ENCODE peak calls at places on chromosomes 16 and 17, in ten cellular contexts. U, Q, Y, I, P, M, W, K, R and H are unnamed samples.

GRCh38 chr17:40323731-40324650 is 15.0 kb downstream of the RARA start:
- DNase-seq in U (peak; percentile 68), Q (no peak), Y (no peak), I (peak; percentile 81), P (peak; percentile 28), M (no peak), W (peak; percentile 47), K (no peak), R (peak; percentile 44), H (peak; percentile 55)

GRCh38 chr16:70691223-70692129 is 5.6 kb upstream of the MTSS2 start:
- DNase-seq in U (no peak), Q (no peak), Y (no peak), I (peak; percentile 76), P (no peak), M (peak; percentile 67), W (peak; percentile 58), K (peak; percentile 96), R (no peak), H (no peak)

GRCh38 chr17:29570521-29570920 is 2.0 kb downstream of the TP53I13 start:
- DNase-seq in U (no peak), Q (peak; percentile 33), Y (no peak), I (no peak), P (peak; percentile 10), M (no peak), W (peak; percentile 19), K (no peak), R (peak; percentile 47), H (no peak)

GRCh38 chr17:81579821-81580321 is 27.7 kb upstream of the FAAP100 start:
- DNase-seq in U (no peak), Q (no peak), Y (no peak), I (no peak), P (no peak), M (no peak), W (no peak), K (no peak), R (no peak), H (no peak)

GRCh38 chr17:56887105-56887504 is 26.7 kb downstream of the TRIM25 start:
- DNase-seq in U (no peak), Q (no peak), Y (no peak), I (no peak), P (no peak), M (no peak), W (no peak), K (no peak), R (no peak), H (no peak)

GRCh38 chr17:38727661-38728220 is 2.4 kb upstream of the CISD3 start:
- DNase-seq in U (no peak), Q (no peak), Y (no peak), I (no peak), P (no peak), M (no peak), W (no peak), K (no peak), R (no peak), H (no peak)

GRCh38 chr16:87740909-87741424 is 24.8 kb downstream of the KLHDC4 start:
- DNase-seq in U (no peak), Q (no peak), Y (no peak), I (no peak), P (peak; percentile 94), M (no peak), W (no peak), K (no peak), R (no peak), H (no peak)

GRCh38 chr17:13864551-13864950 is 204.8 kb upstream of the COX10 start:
- DNase-seq in U (no peak), Q (no peak), Y (no peak), I (no peak), P (no peak), M (no peak), W (no peak), K (no peak), R (no peak), H (no peak)

GRCh38 chr17:78168906-78169793 is 769 bp downstream of the SYNGR2 start:
- DNase-seq in U (peak; percentile 67), Q (peak; percentile 80), Y (no peak), I (peak; percentile 69), P (peak; percentile 82), M (peak; percentile 80), W (peak; percentile 90), K (no peak), R (peak; percentile 86), H (peak; percentile 25)

GRCh38 chr17:1313270-1314005 is 34.0 kb downstream of the TRARG1 start:
- DNase-seq in U (no peak), Q (no peak), Y (no peak), I (no peak), P (no peak), M (no peak), W (no peak), K (no peak), R (no peak), H (no peak)

GRCh38 chr16:3306078-3306477 is 781 bp downstream of the ZNF75A start:
- DNase-seq in U (no peak), Q (no peak), Y (no peak), I (no peak), P (no peak), M (no peak), W (no peak), K (no peak), R (no peak), H (no peak)

GRCh38 chr16:3304370-3304769 is 860 bp downstream of the TIGD7 start:
- DNase-seq in U (no peak), Q (no peak), Y (no peak), I (no peak), P (no peak), M (no peak), W (no peak), K (no peak), R (no peak), H (no peak)

DNA sequence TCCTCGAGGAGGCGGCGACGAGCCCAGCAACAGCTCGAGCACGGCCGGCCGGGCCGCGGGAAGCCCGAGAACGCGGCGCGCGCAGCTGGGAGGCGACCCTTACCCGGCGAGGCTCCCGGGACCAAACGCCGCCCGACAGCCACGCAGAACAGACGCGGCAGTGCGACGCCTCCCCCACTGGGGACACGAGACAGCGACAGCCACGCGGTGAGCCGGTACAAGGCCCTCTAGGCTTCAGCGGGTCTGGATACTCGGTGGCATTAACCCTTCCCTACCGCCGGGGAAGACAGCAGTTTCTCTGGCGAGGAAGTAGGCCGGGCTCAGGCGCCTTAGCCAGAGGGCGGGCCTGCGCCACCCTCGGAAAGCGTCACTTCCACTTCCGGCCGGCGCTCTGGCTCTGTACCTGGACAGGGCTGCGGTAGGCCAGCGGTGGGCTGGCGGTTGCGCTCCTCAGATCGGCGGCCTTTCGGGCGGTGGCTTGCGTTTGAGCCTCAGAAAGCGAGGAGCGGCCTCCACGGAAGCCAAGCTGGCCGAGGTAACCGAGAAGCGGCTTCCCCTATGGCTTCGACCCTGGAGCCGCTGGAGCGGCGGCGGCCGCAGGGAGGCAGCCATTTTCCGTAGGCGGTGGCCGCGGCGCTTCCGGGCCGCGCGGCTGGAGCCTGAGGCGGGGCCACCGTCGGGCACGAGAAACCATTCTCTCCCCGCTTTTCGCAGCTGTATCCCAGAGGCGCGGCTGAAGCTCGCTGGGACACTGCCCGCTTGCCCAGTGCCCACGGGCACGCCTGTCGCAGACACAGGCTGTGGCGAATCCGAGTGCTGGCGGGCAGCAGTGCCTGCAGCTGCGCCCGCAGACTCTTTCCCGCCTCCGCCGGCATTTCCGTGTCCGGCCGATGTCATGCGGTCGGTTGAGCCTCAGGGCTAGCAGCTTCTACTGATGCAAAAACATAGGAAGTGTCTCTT is at the start of the genes TIGD7 and ZNF75A:
- DNase-seq in U (peak; percentile 87), Q (peak; percentile 89), Y (no peak), I (peak; percentile 92), P (peak; percentile 94), M (peak; percentile 95), W (peak; percentile 89), K (peak; percentile 66), R (peak; percentile 88), H (peak; percentile 87)
- H3K9me3 ChIP-seq in U (peaks cover 2% of the 10 kb centered on the region), Q (peaks cover 59% of the 10 kb centered on the region), Y (peaks cover 44% of the 10 kb centered on the region), I (no peaks in the 10 kb centered on the region), P (no peaks in the 10 kb centered on the region), M (peaks cover 92% of the 10 kb centered on the region), W (no peaks in the 10 kb centered on the region), K (peaks cover 72% of the 10 kb centered on the region), R (peaks cover 82% of the 10 kb centered on the region), H (peaks cover 70% of the 10 kb centered on the region)

DNA sequence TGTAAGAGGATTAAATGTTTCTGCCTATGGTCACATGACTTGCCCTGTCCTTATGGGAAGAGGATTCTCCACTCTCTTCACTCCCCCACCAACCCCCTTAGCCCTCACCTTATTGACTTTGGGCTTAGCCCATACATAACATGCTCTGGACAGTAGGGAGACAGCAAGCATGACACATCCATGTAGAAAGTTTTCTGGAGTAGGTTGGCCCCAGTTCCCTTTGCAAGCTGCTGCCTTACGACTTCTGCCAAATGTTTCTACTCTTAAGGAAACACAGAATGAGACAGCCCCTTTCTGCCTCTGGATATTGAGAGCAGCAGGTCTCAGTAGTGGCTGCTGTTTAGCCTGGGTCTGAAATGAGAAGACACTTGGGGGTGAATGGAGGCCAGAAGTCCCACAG is 282.1 kb downstream of the MAP2K6 start:
- DNase-seq in U (no peak), Q (no peak), Y (no peak), I (no peak), P (peak; percentile 22), M (no peak), W (no peak), K (no peak), R (no peak), H (no peak)
- H3K9me3 ChIP-seq in U (no peaks in the 10 kb centered on the region), Q (peaks cover 20% of the 10 kb centered on the region), Y (no peaks in the 10 kb centered on the region), I (no peaks in the 10 kb centered on the region), P (no peaks in the 10 kb centered on the region), M (peaks cover 27% of the 10 kb centered on the region), W (no peaks in the 10 kb centered on the region), K (peaks cover 11% of the 10 kb centered on the region), R (peaks cover 13% of the 10 kb centered on the region), H (no peaks in the 10 kb centered on the region)

GRCh38 chr17:22462461-22462860 is 770.1 kb downstream of the KCNJ18 start:
- DNase-seq in U (no peak), Q (no peak), Y (no peak), I (no peak), P (no peak), M (no peak), W (no peak), K (no peak), R (no peak), H (no peak)
- H3K9me3 ChIP-seq in U (no peaks in the 10 kb centered on the region), Q (peaks cover 96% of the 10 kb centered on the region), Y (no peaks in the 10 kb centered on the region), I (no peaks in the 10 kb centered on the region), P (no peaks in the 10 kb centered on the region), M (no peaks in the 10 kb centered on the region), W (no peaks in the 10 kb centered on the region), K (peaks cover 43% of the 10 kb centered on the region), R (peaks cover 59% of the 10 kb centered on the region), H (no peaks in the 10 kb centered on the region)

GRCh38 chr16:5928476-5929055 is 831.0 kb upstream of the EEF2KMT start:
- DNase-seq in U (no peak), Q (peak; percentile 47), Y (no peak), I (no peak), P (no peak), M (no peak), W (no peak), K (no peak), R (no peak), H (no peak)
- H3K9me3 ChIP-seq in U (no peaks in the 10 kb centered on the region), Q (no peaks in the 10 kb centered on the region), Y (no peaks in the 10 kb centered on the region), I (no peaks in the 10 kb centered on the region), P (no peaks in the 10 kb centered on the region), M (no peaks in the 10 kb centered on the region), W (no peaks in the 10 kb centered on the region), K (peaks cover 28% of the 10 kb centered on the region), R (no peaks in the 10 kb centered on the region), H (no peaks in the 10 kb centered on the region)

GRCh38 chr16:3375680-3376079 is 20.0 kb downstream of the OR2C1 start:
- DNase-seq in U (no peak), Q (no peak), Y (no peak), I (no peak), P (no peak), M (no peak), W (no peak), K (no peak), R (no peak), H (no peak)
- H3K9me3 ChIP-seq in U (no peaks in the 10 kb centered on the region), Q (peaks cover 59% of the 10 kb centered on the region), Y (peaks cover 27% of the 10 kb centered on the region), I (no peaks in the 10 kb centered on the region), P (no peaks in the 10 kb centered on the region), M (peaks cover 75% of the 10 kb centered on the region), W (peaks cover 4% of the 10 kb centered on the region), K (peaks cover 40% of the 10 kb centered on the region), R (peaks cover 65% of the 10 kb centered on the region), H (no peaks in the 10 kb centered on the region)